ENCODE peak calls at places on chromosomes 11 and 22, in six cellular contexts. F is brain microvascular endothelial cell, O is fibroblast of lung, Y is PC-3, G is HCT116, E is H9. S is an unnamed sample.

GRCh38 chr22:43946391-43946680 is 8.9 kb upstream of the SAMM50 start:
- DNase-seq in E (no peak), F (no peak), Y (no peak), G (no peak), O (no peak), S (no peak)

GRCh38 chr11:119361056-119361787 is 14.7 kb upstream of the MFRP start:
- DNase-seq in Y (peak; percentile 97), F (peak; percentile 70), E (peak; percentile 82), G (peak; percentile 79), O (peak; percentile 85), S (no peak)

GRCh38 chr22:37167176-37167980 is 17.7 kb upstream of the IL2RB start:
- DNase-seq in O (no peak), F (no peak), E (no peak), G (no peak), Y (no peak), S (no peak)

GRCh38 chr11:34209809-34210208 is 104.4 kb downstream of the NAT10 start:
- DNase-seq in E (no peak), O (no peak), G (no peak), F (no peak), Y (no peak), S (no peak)

GRCh38 chr22:20249797-20250354 is 18.2 kb downstream of the RTN4R start:
- DNase-seq in G (no peak), O (peak; percentile 30), Y (no peak), E (no peak), F (no peak), S (peak; percentile 50)

GRCh38 chr11:72647882-72648281 is 26.3 kb downstream of the PDE2A start:
- DNase-seq in Y (no peak), G (no peak), O (no peak), F (no peak), E (no peak), S (no peak)

GRCh38 chr11:41306435-41306834 is 153.0 kb downstream of the LRRC4C start:
- DNase-seq in E (no peak), G (no peak), F (peak; percentile 72), Y (no peak), O (no peak), S (no peak)

GRCh38 chr22:49469896-49470740 is 357.6 kb downstream of the BRD1 start:
- DNase-seq in Y (no peak), F (no peak), E (no peak), G (no peak), O (no peak), S (no peak)

GRCh38 chr11:123546515-123546914 is 107.9 kb downstream of the SCN3B start:
- DNase-seq in O (no peak), E (no peak), Y (peak; percentile 62), G (no peak), F (peak; percentile 27), S (no peak)

GRCh38 chr22:29311468-29312217 is 3.9 kb downstream of the RASL10A start:
- DNase-seq in E (no peak), G (no peak), O (no peak), Y (no peak), F (no peak), S (no peak)

GRCh38 chr11:119377112-119377901 is 4.2 kb downstream of the USP2 start:
- DNase-seq in O (no peak), Y (peak; percentile 41), E (no peak), G (no peak), F (no peak), S (no peak)

GRCh38 chr11:128575956-128576340 is 11.4 kb downstream of the ETS1 start:
- DNase-seq in F (no peak), O (peak; percentile 83), E (no peak), Y (no peak), G (no peak), S (no peak)

GRCh38 chr11:75487366-75487765 is 38.4 kb downstream of the GDPD5 start:
- DNase-seq in Y (no peak), G (no peak), O (no peak), E (no peak), F (no peak), S (no peak)

GRCh38 chr11:64148200-64148916 is 17.6 kb downstream of the MACROD1 start:
- DNase-seq in G (peak; percentile 27), O (peak; percentile 82), E (peak; percentile 76), F (peak; percentile 66), Y (peak; percentile 82), S (peak; percentile 77)

GRCh38 chr11:11135820-11136476 is 217.1 kb downstream of the CSNK2A3 start:
- DNase-seq in O (no peak), F (no peak), G (no peak), E (no peak), Y (peak; percentile 64), S (no peak)
- H3K27ac ChIP-seq in O (no peak overlapping the region), F (no peak overlapping the region), G (no peak overlapping the region), E (no peak overlapping the region), Y (no peak overlapping the region), S (no peak overlapping the region)

GRCh38 chr11:92554662-92555061 is 330.0 kb downstream of the FAT3 start:
- DNase-seq in E (no peak), F (no peak), G (no peak), Y (no peak), O (no peak), S (no peak)
- H3K27ac ChIP-seq in E (no peak overlapping the region), F (no peak overlapping the region), G (no peak overlapping the region), Y (no peak overlapping the region), O (no peak overlapping the region), S (no peak overlapping the region)

DNA sequence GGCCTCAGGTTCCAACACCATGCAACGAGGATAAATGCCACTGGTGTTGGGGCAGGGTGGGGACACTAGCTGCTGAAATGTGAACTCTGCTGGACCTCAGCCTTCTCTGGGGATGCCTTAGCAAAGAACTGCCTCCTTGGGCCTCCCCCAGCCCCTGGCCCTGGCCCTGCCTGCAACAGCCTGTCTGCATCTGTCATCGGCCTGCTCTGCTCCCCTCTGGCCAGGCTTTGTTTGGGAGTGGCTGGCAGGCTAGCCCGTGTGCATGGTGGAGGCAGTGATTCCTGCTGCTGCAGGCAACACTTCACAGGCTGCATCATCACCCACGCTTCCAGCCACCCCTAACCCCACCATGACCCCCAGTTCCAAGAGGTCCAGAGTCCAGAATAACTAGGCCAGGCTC is 11.5 kb upstream of the MYOD1 start:
- DNase-seq in Y (no peak), F (no peak), G (no peak), E (no peak), O (no peak), S (no peak)
- H3K27ac ChIP-seq in Y (no peak overlapping the region), F (no peak overlapping the region), G (no peak overlapping the region), E (no peak overlapping the region), O (no peak overlapping the region), S (no peak overlapping the region)

GRCh38 chr22:17566776-17567175 is 3.5 kb downstream of the SLC25A18 start:
- DNase-seq in E (no peak), G (no peak), Y (no peak), F (no peak), O (no peak), S (no peak)
- H3K27ac ChIP-seq in E (no peak overlapping the region), G (no peak overlapping the region), Y (no peak overlapping the region), F (no peak overlapping the region), O (no peak overlapping the region), S (peak overlapping the region; percentile 45)

DNA sequence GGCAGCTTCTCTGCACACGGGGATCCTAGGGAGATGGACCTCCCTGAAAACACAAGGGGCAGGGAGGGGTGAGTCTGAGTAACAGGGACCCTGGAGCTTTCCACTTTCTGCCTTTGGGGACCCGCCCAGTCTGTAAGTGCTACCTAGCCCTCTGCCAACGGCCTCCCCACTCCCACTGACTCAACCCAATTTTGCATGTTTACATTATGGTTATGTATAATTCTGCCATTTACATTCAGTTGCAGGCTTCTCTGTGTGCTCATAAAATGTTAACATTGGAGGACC is 105.9 kb downstream of the DSCAML1 start:
- DNase-seq in Y (peak; percentile 6), E (no peak), G (no peak), F (no peak), O (no peak), S (no peak)
- H3K27ac ChIP-seq in Y (no peak overlapping the region), E (no peak overlapping the region), G (no peak overlapping the region), F (no peak overlapping the region), O (no peak overlapping the region), S (peak overlapping the region; percentile 85)

GRCh38 chr11:65842144-65842543 is 8.4 kb downstream of the SNX32 start:
- DNase-seq in E (no peak), F (no peak), G (no peak), Y (no peak), O (no peak), S (no peak)
- H3K27ac ChIP-seq in E (no peak overlapping the region), F (no peak overlapping the region), G (no peak overlapping the region), Y (no peak overlapping the region), O (no peak overlapping the region), S (no peak overlapping the region)

GRCh38 chr11:96234866-96235441 is 108.0 kb downstream of the MAML2 start:
- DNase-seq in F (no peak), O (no peak), E (no peak), Y (peak; percentile 67), G (no peak), S (no peak)
- H3K27ac ChIP-seq in F (no peak overlapping the region), O (no peak overlapping the region), E (no peak overlapping the region), Y (peak overlapping the region; percentile 4), G (no peak overlapping the region), S (no peak overlapping the region)

GRCh38 chr11:58949184-58949583 is 9.9 kb downstream of the GLYATL1 start:
- DNase-seq in Y (no peak), F (no peak), E (no peak), G (no peak), O (no peak), S (no peak)
- H3K27ac ChIP-seq in Y (no peak overlapping the region), F (no peak overlapping the region), E (no peak overlapping the region), G (no peak overlapping the region), O (no peak overlapping the region), S (no peak overlapping the region)

GRCh38 chr11:95676280-95676679 is 113.3 kb downstream of the FAM76B start:
- DNase-seq in E (no peak), Y (no peak), O (no peak), F (no peak), G (no peak), S (no peak)
- H3K27ac ChIP-seq in E (no peak overlapping the region), Y (no peak overlapping the region), O (no peak overlapping the region), F (no peak overlapping the region), G (no peak overlapping the region), S (no peak overlapping the region)

S was measured in substantia nigra.